ENCODE peak calls at places on chromosomes 1 and 21, in nine cellular contexts. A, E, U, Z, B, N, H, G and M are unnamed samples.

GRCh38 chr1:175095069-175095468 is 27.4 kb downstream of the TNN start:
- DNase-seq in A (no peak), E (no peak), U (no peak), Z (no peak), B (no peak), N (no peak), H (no peak), G (no peak), M (no peak)

GRCh38 chr1:241637604-241638003 is 2.6 kb downstream of the CHML start:
- DNase-seq in A (peak; percentile 19), E (no peak), U (no peak), Z (no peak), B (peak; percentile 21), N (no peak), H (peak; percentile 46), G (no peak), M (no peak)

GRCh38 chr1:195933816-195934215 is 674.4 kb downstream of the KCNT2 start:
- DNase-seq in A (no peak), E (no peak), U (no peak), Z (no peak), B (no peak), N (no peak), H (no peak), G (no peak), M (no peak)

GRCh38 chr1:6448749-6449631 is 17.0 kb downstream of the TNFRSF25 start:
- DNase-seq in A (no peak), E (no peak), U (no peak), Z (no peak), B (no peak), N (no peak), H (peak; percentile 31), G (no peak), M (peak; percentile 50)

GRCh38 chr21:38289697-38290096 is 32.9 kb downstream of the KCNJ15 start:
- DNase-seq in A (peak; percentile 97), E (no peak), U (no peak), Z (no peak), B (peak; percentile 99), N (peak; percentile 87), H (peak; percentile 98), G (no peak), M (no peak)

GRCh38 chr1:156115514-156116374 is 1.2 kb downstream of the LMNA start:
- DNase-seq in A (no peak), E (peak; percentile 53), U (no peak), Z (no peak), B (peak; percentile 71), N (peak; percentile 79), H (peak; percentile 77), G (peak; percentile 66), M (peak; percentile 62)

GRCh38 chr21:16330340-16331319 is 600.8 kb downstream of the USP25 start:
- DNase-seq in A (peak; percentile 62), E (peak; percentile 67), U (peak; percentile 51), Z (no peak), B (peak; percentile 56), N (peak; percentile 50), H (peak; percentile 76), G (peak; percentile 1), M (no peak)

GRCh38 chr1:51569284-51570062 is 47.4 kb upstream of the OSBPL9 start:
- DNase-seq in A (peak; percentile 79), E (peak; percentile 52), U (peak; percentile 76), Z (no peak), B (peak; percentile 94), N (peak; percentile 75), H (peak; percentile 97), G (peak; percentile 87), M (peak; percentile 40)